ENCODE peak calls at places on chromosome 1, in nine cellular contexts. R is cerebellar nuclear complex; S is KBM-7; K is stimulated activated CD8-positive, alpha-beta memory T cell treated with anti-CD3 and anti-CD28 coated beads, Interleukin-2, amount 100 ng/mL, for 48 hours; M is mesendoderm; N is T47D; L is Calu3; X is fibroblast of villous mesenchyme; J is iPS-NIHi11. U is an unnamed sample.
A peak's percentile ranks its signal among the peaks of the same experiment; 100 is the strongest.

GRCh38 chr1:42952353-42953001 is 6.2 kb downstream of the SLC2A1 start:
- DNase-seq in X (no peak), N (no peak), L (no peak), R (no peak), M (no peak), J (no peak), S (no peak), K (no peak), U (no peak)

GRCh38 chr1:194164755-194165154 is 978.3 kb upstream of the B3GALT2 start:
- DNase-seq in S (no peak), K (no peak), X (no peak), J (no peak), R (no peak), M (no peak), L (no peak), N (no peak), U (no peak)

GRCh38 chr1:46128336-46128735 is 4.1 kb downstream of the PIK3R3 start:
- DNase-seq in R (no peak), N (peak; percentile 68), M (no peak), L (no peak), J (no peak), X (peak; percentile 57), K (no peak), S (no peak), U (no peak)

GRCh38 chr1:5995871-5996630 is 3.8 kb upstream of the NPHP4 start:
- DNase-seq in N (no peak), X (no peak), M (no peak), S (no peak), K (no peak), L (no peak), J (no peak), R (no peak), U (no peak)

GRCh38 chr1:51907079-51907702 is 28.7 kb upstream of the NRDC start:
- DNase-seq in L (no peak), J (no peak), K (no peak), R (no peak), N (peak; percentile 25), M (no peak), S (no peak), X (peak; percentile 55), U (no peak)

GRCh38 chr1:244709491-244710368 is 56.8 kb downstream of the DESI2 start:
- DNase-seq in J (no peak), K (no peak), R (no peak), N (no peak), X (no peak), L (no peak), M (no peak), S (no peak), U (no peak)

GRCh38 chr1:192936313-192937018 is 122.7 kb downstream of the UCHL5 start:
- DNase-seq in M (no peak), K (no peak), X (no peak), J (no peak), L (no peak), S (peak; percentile 56), N (no peak), R (no peak), U (no peak)

GRCh38 chr1:84541679-84542078 is 32.6 kb downstream of the CTBS start:
- DNase-seq in L (no peak), K (no peak), J (no peak), S (no peak), M (no peak), X (peak; percentile 33), N (peak; percentile 22), R (no peak), U (no peak)

GRCh38 chr1:53653200-53653575 is 85.8 kb downstream of the GLIS1 start:
- DNase-seq in L (no peak), X (no peak), R (no peak), K (no peak), N (no peak), S (no peak), J (no peak), M (no peak), U (no peak)

GRCh38 chr1:230333590-230334446 is 92.3 kb downstream of the PGBD5 start:
- DNase-seq in J (no peak), N (no peak), R (no peak), X (no peak), K (no peak), M (no peak), S (no peak), L (no peak), U (no peak)

GRCh38 chr1:17212487-17213121 is 7.7 kb downstream of the PADI1 start:
- DNase-seq in L (peak; percentile 72), N (peak; percentile 29), S (peak; percentile 94), M (peak; percentile 49), X (peak; percentile 87), K (peak; percentile 51), J (peak; percentile 73), R (no peak), U (peak; percentile 74)

GRCh38 chr1:204003536-204003935 is 69.4 kb upstream of the SOX13 start:
- DNase-seq in N (peak; percentile 42), K (no peak), R (no peak), L (peak; percentile 39), J (peak; percentile 19), S (no peak), M (no peak), X (no peak), U (no peak)

GRCh38 chr1:152410599-152410998 is 3.5 kb downstream of the CRNN start:
- DNase-seq in N (no peak), K (no peak), S (no peak), L (no peak), M (no peak), X (no peak), R (no peak), J (no peak), U (no peak)

GRCh38 chr1:38785285-38786039 is 74.1 kb downstream of the RRAGC start:
- DNase-seq in K (no peak), S (no peak), N (no peak), L (no peak), R (no peak), X (peak; percentile 89), J (no peak), M (no peak), U (no peak)

GRCh38 chr1:32247983-32248889 is 1.2 kb downstream of the FAM167B start:
- DNase-seq in N (peak; percentile 65), M (peak; percentile 91), R (no peak), K (peak; percentile 83), L (no peak), S (peak; percentile 76), J (peak; percentile 95), X (peak; percentile 72), U (peak; percentile 84)

GRCh38 chr1:45304311-45305081 is 22.2 kb upstream of the HPDL start:
- DNase-seq in M (no peak), L (peak; percentile 12), X (no peak), S (peak; percentile 33), K (no peak), J (no peak), R (no peak), N (peak; percentile 21), U (peak; percentile 27)

GRCh38 chr1:64194168-64195088 is 9.0 kb upstream of the UBE2U start:
- DNase-seq in M (no peak), R (no peak), S (peak; percentile 42), L (no peak), N (no peak), J (no peak), X (no peak), K (no peak), U (no peak)

GRCh38 chr1:53134961-53135734 is 7.3 kb downstream of the SLC1A7 start:
- DNase-seq in K (no peak), R (no peak), J (no peak), X (peak; percentile 97), M (no peak), N (no peak), S (no peak), L (no peak), U (no peak)

GRCh38 chr1:6913086-6913485 is 127.8 kb downstream of the CAMTA1 start:
- DNase-seq in J (no peak), S (no peak), K (no peak), R (no peak), N (no peak), X (no peak), M (no peak), L (no peak), U (no peak)

GRCh38 chr1:223776075-223776814 is 63.9 kb downstream of the CAPN2 start:
- DNase-seq in L (peak; percentile 67), J (no peak), S (peak; percentile 65), X (peak; percentile 81), M (peak; percentile 83), R (no peak), N (peak; percentile 65), K (peak; percentile 28), U (peak; percentile 54)

GRCh38 chr1:59298710-59299346 is 1.9 kb downstream of the FGGY start:
- DNase-seq in M (peak; percentile 56), S (no peak), L (no peak), K (no peak), N (no peak), X (peak; percentile 37), J (no peak), R (no peak), U (no peak)

GRCh38 chr1:109181807-109182163 is 31.9 kb upstream of the SARS1 start:
- DNase-seq in M (no peak), J (no peak), K (no peak), N (no peak), L (no peak), S (no peak), R (no peak), X (no peak), U (no peak)

GRCh38 chr1:181140891-181141290 is 52.4 kb downstream of the IER5 start:
- DNase-seq in J (no peak), M (no peak), L (no peak), K (no peak), R (no peak), S (no peak), N (no peak), X (no peak), U (no peak)

GRCh38 chr1:112513112-112513870 is 4.5 kb downstream of the WNT2B start:
- DNase-seq in X (peak; percentile 81), M (no peak), N (no peak), S (no peak), L (no peak), K (no peak), R (no peak), J (no peak), U (no peak)

GRCh38 chr1:212920895-212921294 is 29.4 kb upstream of the VASH2 start:
- DNase-seq in S (peak; percentile 12), N (peak; percentile 48), L (no peak), M (no peak), K (no peak), J (no peak), R (no peak), X (no peak), U (no peak)

GRCh38 chr1:119783354-119784126 is 14.8 kb upstream of the HMGCS2 start:
- DNase-seq in S (no peak), L (no peak), M (no peak), N (peak; percentile 29), J (no peak), X (peak; percentile 98), R (no peak), K (no peak), U (peak; percentile 22)

GRCh38 chr1:94989911-94990463 is 63.1 kb upstream of the CNN3 start:
- DNase-seq in R (no peak), M (no peak), X (peak; percentile 71), J (no peak), K (no peak), N (no peak), L (no peak), S (no peak), U (no peak)

GRCh38 chr1:166164995-166165660 is 1.7 kb downstream of the FAM78B start:
- DNase-seq in N (no peak), R (no peak), S (peak; percentile 44), M (peak; percentile 84), X (peak; percentile 48), J (peak; percentile 76), K (no peak), L (peak; percentile 70), U (peak; percentile 26)

GRCh38 chr1:61092643-61093042 is 10.3 kb downstream of the NFIA start:
- DNase-seq in R (no peak), S (no peak), L (no peak), N (no peak), K (no peak), X (no peak), J (no peak), M (no peak), U (no peak)

GRCh38 chr1:16156848-16157495 is 1.1 kb upstream of the EPHA2 start:
- DNase-seq in L (peak; percentile 43), N (no peak), M (peak; percentile 75), R (no peak), K (no peak), S (no peak), J (no peak), X (no peak), U (no peak)

GRCh38 chr1:220717800-220718640 is 27.9 kb downstream of the C1orf115 start:
- DNase-seq in S (no peak), J (no peak), L (no peak), R (no peak), X (no peak), M (no peak), K (no peak), N (no peak), U (no peak)

U was measured in stimulated activated naive CD8-positive, alpha-beta T cell treated with anti-CD3 and anti-CD28 coated beads, Interleukin-15, amount 100 ng/mL, for 72 hours.